ENCODE peak calls at places on chromosomes 3 and 15, in ten cellular contexts. T, S, N, O, B, E, U, F, X and Z are unnamed samples.

GRCh38 chr3:120503727-120504616 is 53.2 kb upstream of the FSTL1 start:
- DNase-seq in T (no peak), S (no peak), N (no peak), O (no peak), B (no peak), E (no peak), U (no peak), F (no peak), X (peak; percentile 33), Z (no peak)

GRCh38 chr3:32843504-32844321 is 25.9 kb downstream of the TRIM71 start:
- DNase-seq in T (no peak), S (no peak), N (no peak), O (peak; percentile 79), B (no peak), E (no peak), U (no peak), F (no peak), X (peak; percentile 70), Z (no peak)

GRCh38 chr15:78016860-78017259 is 60.7 kb downstream of the TBC1D2B start:
- DNase-seq in T (no peak), S (no peak), N (no peak), O (no peak), B (no peak), E (no peak), U (no peak), F (no peak), X (no peak), Z (no peak)

GRCh38 chr15:47484119-47484518 is 233.2 kb upstream of the SEMA6D start:
- DNase-seq in T (no peak), S (no peak), N (no peak), O (no peak), B (no peak), E (no peak), U (peak; percentile 36), F (no peak), X (no peak), Z (no peak)

GRCh38 chr3:150059729-150060128 is 89.0 kb upstream of the PFN2 start:
- DNase-seq in T (no peak), S (no peak), N (no peak), O (no peak), B (no peak), E (no peak), U (no peak), F (no peak), X (no peak), Z (no peak)

GRCh38 chr15:89681146-89681545 is 2.0 kb upstream of the PLIN1 start:
- DNase-seq in T (no peak), S (no peak), N (no peak), O (no peak), B (no peak), E (no peak), U (no peak), F (no peak), X (no peak), Z (no peak)

GRCh38 chr3:133451309-133451708 is 51.5 kb downstream of the BFSP2 start:
- DNase-seq in T (no peak), S (no peak), N (no peak), O (no peak), B (no peak), E (no peak), U (no peak), F (no peak), X (no peak), Z (no peak)

GRCh38 chr3:110925804-110926203 is 145.8 kb upstream of the NECTIN3 start:
- DNase-seq in T (no peak), S (no peak), N (no peak), O (no peak), B (no peak), E (no peak), U (no peak), F (no peak), X (no peak), Z (no peak)

GRCh38 chr3:189629803-189630455 is 1.3 kb upstream of the TP63 start:
- DNase-seq in T (no peak), S (no peak), N (no peak), O (no peak), B (no peak), E (no peak), U (no peak), F (no peak), X (no peak), Z (no peak)

GRCh38 chr15:78810377-78811123 is 714 bp downstream of the ADAMTS7 start:
- DNase-seq in T (no peak), S (peak; percentile 73), N (peak; percentile 77), O (no peak), B (peak; percentile 51), E (no peak), U (no peak), F (no peak), X (no peak), Z (peak; percentile 41)

GRCh38 chr3:20250314-20250713 is 64.3 kb upstream of the SGO1 start:
- DNase-seq in T (no peak), S (no peak), N (no peak), O (no peak), B (no peak), E (no peak), U (no peak), F (no peak), X (no peak), Z (no peak)

GRCh38 chr3:20245781-20246180 is 59.8 kb upstream of the SGO1 start:
- DNase-seq in T (no peak), S (no peak), N (no peak), O (no peak), B (no peak), E (no peak), U (no peak), F (no peak), X (no peak), Z (no peak)

GRCh38 chr3:20250786-20251185 is 64.8 kb upstream of the SGO1 start:
- DNase-seq in T (no peak), S (no peak), N (no peak), O (no peak), B (no peak), E (no peak), U (no peak), F (no peak), X (no peak), Z (no peak)

DNA sequence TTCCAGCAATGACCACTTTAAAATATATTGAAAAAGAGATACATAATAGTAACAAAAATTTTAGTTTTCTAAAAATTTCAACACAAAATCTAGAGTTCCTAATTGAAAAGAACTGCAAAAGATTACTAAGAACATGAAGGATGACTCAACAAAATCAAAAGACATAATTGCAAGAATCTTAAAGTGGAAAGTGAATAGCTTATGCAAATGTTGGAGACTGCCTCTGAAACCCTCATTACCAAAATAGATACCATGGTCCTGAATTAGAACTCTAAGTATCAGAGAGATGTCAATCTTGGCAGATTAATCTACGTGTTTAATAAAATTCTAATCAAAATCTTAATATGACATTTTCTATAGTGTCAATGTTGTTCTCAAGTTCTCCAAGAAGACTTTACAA is 60.7 kb upstream of the SGO1 start:
- DNase-seq in T (no peak), S (peak; percentile 22), N (no peak), O (no peak), B (no peak), E (no peak), U (no peak), F (no peak), X (no peak), Z (no peak)
- TF ChIP-seq CTCF in T (no peak), S (no peak), N (no peak), O (no peak), B (no peak), E (no peak), U (no peak), F (no peak), X (no peak), Z (no peak)

DNA sequence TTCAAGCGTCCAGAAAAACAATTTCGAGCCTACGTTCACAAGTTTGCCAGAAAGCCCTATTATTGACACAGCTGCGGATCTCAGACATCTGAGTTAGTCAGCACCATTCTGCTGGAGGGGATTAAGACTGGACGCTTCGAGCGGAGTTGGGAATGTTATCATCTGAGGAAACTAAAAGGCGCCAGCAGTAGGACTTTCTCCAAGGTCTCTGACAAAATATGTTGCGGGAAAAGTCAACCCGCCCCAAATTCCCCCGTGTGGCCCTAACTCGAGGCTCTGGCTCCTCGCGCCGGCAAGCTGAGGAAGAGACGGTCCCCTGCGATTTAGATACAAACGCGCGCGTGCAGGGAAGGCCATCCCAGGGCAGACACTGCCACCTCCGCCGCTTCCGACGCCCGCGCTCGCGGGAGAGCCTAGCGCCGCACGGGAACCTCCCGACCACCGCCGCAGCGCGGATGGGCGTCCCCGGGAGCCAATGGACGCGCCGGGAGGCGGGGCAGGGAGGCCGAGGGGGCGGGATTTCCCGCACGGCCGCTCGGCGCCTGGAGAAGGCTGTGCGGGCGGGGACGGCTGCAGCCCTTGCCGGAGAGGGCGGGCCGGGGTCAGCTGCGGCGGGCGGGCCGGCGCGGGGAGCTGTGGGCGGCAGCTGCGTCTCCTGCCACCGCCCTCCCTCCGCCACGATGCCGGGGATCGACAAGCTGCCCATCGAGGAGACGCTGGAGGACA is at the start of gene APPL1:
- DNase-seq in T (peak; percentile 63), S (peak; percentile 99), N (peak; percentile 97), O (peak; percentile 75), B (peak; percentile 96), E (peak; percentile 76), U (peak; percentile 91), F (peak; percentile 88), X (peak; percentile 64), Z (peak; percentile 96)
- TF ChIP-seq CTCF in T (no peak), S (no peak), N (no peak), O (no peak), B (peak; percentile 16), E (no peak), U (no peak), F (no peak), X (no peak), Z (no peak)

GRCh38 chr3:64667138-64667537 is 20.7 kb downstream of the ADAMTS9 start:
- DNase-seq in T (no peak), S (no peak), N (no peak), O (no peak), B (no peak), E (no peak), U (no peak), F (no peak), X (no peak), Z (no peak)

GRCh38 chr3:64664397-64664796 is 23.4 kb downstream of the ADAMTS9 start:
- DNase-seq in T (no peak), S (no peak), N (no peak), O (no peak), B (no peak), E (no peak), U (no peak), F (no peak), X (no peak), Z (no peak)

GRCh38 chr3:64666171-64666581 is 21.6 kb downstream of the ADAMTS9 start:
- DNase-seq in T (no peak), S (no peak), N (no peak), O (no peak), B (no peak), E (peak; percentile 20), U (no peak), F (no peak), X (no peak), Z (no peak)

GRCh38 chr3:64668582-64669510 is 19.0 kb downstream of the ADAMTS9 start:
- DNase-seq in T (no peak), S (no peak), N (no peak), O (no peak), B (no peak), E (no peak), U (no peak), F (no peak), X (no peak), Z (no peak)

GRCh38 chr3:64667887-64668581 is 19.8 kb downstream of the ADAMTS9 start:
- DNase-seq in T (no peak), S (no peak), N (no peak), O (no peak), B (no peak), E (no peak), U (no peak), F (no peak), X (no peak), Z (no peak)
- TF ChIP-seq CTCF in T (no peak), S (no peak), N (no peak), O (no peak), B (peak; percentile 13), E (no peak), U (no peak), F (no peak), X (no peak), Z (no peak)

GRCh38 chr3:41674449-41674848 is 287.5 kb downstream of the ULK4 start:
- DNase-seq in T (no peak), S (no peak), N (no peak), O (no peak), B (no peak), E (no peak), U (no peak), F (no peak), X (no peak), Z (no peak)
- TF ChIP-seq CTCF in T (no peak), S (no peak), N (no peak), O (no peak), B (no peak), E (no peak), U (no peak), F (no peak), X (no peak), Z (no peak)